ENCODE peak calls at places on chromosomes 1 and 21, in four cellular contexts. X is AG04450, T is sigmoid colon, Y is heart right ventricle. B is an unnamed sample.

GRCh38 chr1:87203890-87204289 is 124.8 kb upstream of the LMO4 start:
- DNase-seq in T (no peak), Y (no peak), X (no peak), B (no peak)

GRCh38 chr1:66690666-66691381 is 61.4 kb upstream of the DYNLT5 start:
- DNase-seq in Y (no peak), T (no peak), X (no peak), B (no peak)

GRCh38 chr21:35179990-35180557 is 131.0 kb upstream of the RUNX1 start:
- DNase-seq in X (peak; percentile 62), Y (no peak), T (no peak), B (peak; percentile 60)

GRCh38 chr1:43872280-43872679 is 61.3 kb upstream of the ARTN start:
- DNase-seq in Y (no peak), T (no peak), X (no peak), B (peak; percentile 72)

GRCh38 chr1:33821291-33821690 is 42.6 kb upstream of the HMGB4 start:
- DNase-seq in T (no peak), X (no peak), Y (no peak), B (no peak)

GRCh38 chr1:234429434-234429806 is 49.6 kb downstream of the TARBP1 start:
- DNase-seq in T (no peak), X (no peak), Y (no peak), B (no peak)

GRCh38 chr1:7427066-7427465 is 344.0 kb upstream of the VAMP3 start:
- DNase-seq in Y (no peak), X (no peak), T (no peak), B (no peak)

GRCh38 chr21:14875704-14876364 is 189.0 kb downstream of the NRIP1 start:
- DNase-seq in X (no peak), Y (no peak), T (no peak), B (no peak)

GRCh38 chr1:29123871-29124365 is at the start of gene TMEM200B:
- DNase-seq in X (no peak), T (no peak), Y (peak; percentile 34), B (no peak)

GRCh38 chr1:67700692-67701410 is 15.8 kb downstream of the GADD45A start:
- DNase-seq in T (no peak), X (no peak), Y (no peak), B (no peak)

GRCh38 chr1:212566522-212567479 is 41.8 kb upstream of the ATF3 start:
- DNase-seq in X (peak; percentile 56), T (peak; percentile 66), Y (no peak), B (peak; percentile 68)

GRCh38 chr1:241591736-241592135 is 48.4 kb downstream of the CHML start:
- DNase-seq in X (no peak), Y (no peak), T (no peak), B (no peak)

GRCh38 chr1:43542515-43543458 is 12.1 kb downstream of the PTPRF start:
- DNase-seq in T (no peak), Y (no peak), X (no peak), B (no peak)

GRCh38 chr1:29698033-29698432 is 461.7 kb downstream of the PTPRU start:
- DNase-seq in Y (no peak), X (no peak), T (no peak), B (no peak)

GRCh38 chr1:88088481-88088880 is 595.6 kb upstream of the PKN2 start:
- DNase-seq in T (no peak), X (no peak), Y (no peak), B (no peak)

GRCh38 chr1:36516372-36517018 is 33.8 kb upstream of the CSF3R start:
- DNase-seq in X (no peak), T (peak; percentile 55), Y (no peak), B (peak; percentile 3)

GRCh38 chr1:229887043-229887822 is 179.8 kb upstream of the GALNT2 start:
- DNase-seq in X (no peak), T (peak; percentile 71), Y (no peak), B (peak; percentile 93)

GRCh38 chr1:101165944-101166343 is 70.9 kb upstream of the S1PR1 start:
- DNase-seq in X (no peak), Y (no peak), T (no peak), B (no peak)

GRCh38 chr1:75053207-75053606 is 81.0 kb upstream of the LHX8 start:
- DNase-seq in Y (no peak), T (no peak), X (no peak), B (no peak)

GRCh38 chr1:222634180-222635013 is 16.5 kb downstream of the MIA3 start:
- DNase-seq in X (peak; percentile 85), Y (no peak), T (peak; percentile 74), B (peak; percentile 56)

GRCh38 chr1:19735419-19736127 is 64.1 kb downstream of the TMCO4 start:
- DNase-seq in Y (peak; percentile 59), X (peak; percentile 83), T (peak; percentile 93), B (no peak)

GRCh38 chr1:164607351-164607750 is 48.4 kb downstream of the PBX1 start:
- DNase-seq in Y (no peak), X (no peak), T (no peak), B (no peak)

GRCh38 chr1:33255347-33256311 is 663 bp upstream of the ZNF362 start:
- DNase-seq in T (peak; percentile 89), X (no peak), Y (peak; percentile 76), B (no peak)

GRCh38 chr21:35400233-35400939 is 351.3 kb upstream of the RUNX1 start:
- DNase-seq in X (peak; percentile 11), Y (no peak), T (no peak), B (peak; percentile 48)

GRCh38 chr21:36188081-36188681 is 31.6 kb downstream of the DOP1B start:
- DNase-seq in T (no peak), Y (peak; percentile 49), X (no peak), B (peak; percentile 40)

GRCh38 chr1:50667710-50668356 is 244.6 kb upstream of the DMRTA2 start:
- DNase-seq in Y (no peak), X (no peak), T (no peak), B (no peak)

GRCh38 chr1:46466477-46467182 is 23.0 kb upstream of the DMBX1 start:
- DNase-seq in X (no peak), T (no peak), Y (peak; percentile 39), B (no peak)

GRCh38 chr1:213968391-213968790 is 19.4 kb upstream of the PROX1 start:
- DNase-seq in Y (no peak), T (no peak), X (no peak), B (no peak)

GRCh38 chr1:84598418-84598817 is 24.2 kb upstream of the CTBS start:
- DNase-seq in X (no peak), Y (no peak), T (no peak), B (no peak)

GRCh38 chr1:61140778-61141177 is 58.4 kb downstream of the NFIA start:
- DNase-seq in Y (no peak), X (no peak), T (no peak), B (no peak)

GRCh38 chr1:61143821-61144220 is 61.5 kb downstream of the NFIA start:
- DNase-seq in Y (no peak), T (no peak), X (no peak), B (no peak)

GRCh38 chr1:61140056-61140549 is 57.7 kb downstream of the NFIA start:
- DNase-seq in T (no peak), X (no peak), Y (no peak), B (no peak)

GRCh38 chr1:61141288-61142044 is 59.1 kb downstream of the NFIA start:
- DNase-seq in Y (no peak), T (no peak), X (no peak), B (peak; percentile 94)

GRCh38 chr1:61142726-61143500 is 60.6 kb downstream of the NFIA start:
- DNase-seq in Y (no peak), T (no peak), X (no peak), B (peak; percentile 53)
- H3K27ac ChIP-seq in Y (no peak overlapping the region), T (no peak overlapping the region), X (no peak overlapping the region), B (peak overlapping the region; percentile 94)

GRCh38 chr1:24151175-24151533 is 8.2 kb upstream of the IL22RA1 start:
- DNase-seq in T (no peak), X (no peak), Y (no peak), B (peak; percentile 58)

GRCh38 chr1:24150228-24151174 is 7.6 kb upstream of the IL22RA1 start:
- DNase-seq in X (peak; percentile 21), T (peak; percentile 91), Y (peak; percentile 88), B (peak; percentile 62)

GRCh38 chr1:24152631-24153494 is 9.9 kb upstream of the IL22RA1 start:
- DNase-seq in Y (no peak), T (no peak), X (no peak), B (no peak)

GRCh38 chr1:24147194-24147593 is 4.3 kb upstream of the IL22RA1 start:
- DNase-seq in T (no peak), Y (no peak), X (no peak), B (no peak)

DNA sequence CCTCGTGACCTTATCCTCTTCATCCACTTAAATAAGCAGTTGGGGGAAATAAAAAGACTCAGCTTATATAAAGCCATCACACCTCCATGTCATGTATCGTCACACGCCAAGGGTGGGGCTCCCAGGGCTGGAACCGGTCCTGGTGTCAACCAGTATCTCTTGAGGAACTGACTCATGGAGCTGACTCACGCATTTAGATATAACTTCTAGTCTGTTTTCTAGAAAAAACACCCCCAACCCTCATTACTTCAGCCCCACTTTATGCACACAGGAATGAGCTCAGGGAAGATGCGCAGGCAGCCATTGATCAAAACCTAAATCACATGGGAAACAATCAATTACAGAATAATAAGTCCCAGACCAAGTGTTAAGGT is 6.9 kb upstream of the IL22RA1 start:
- DNase-seq in Y (no peak), X (no peak), T (no peak), B (peak; percentile 69)
- H3K27ac ChIP-seq in Y (no peak overlapping the region), X (no peak overlapping the region), T (no peak overlapping the region), B (peak overlapping the region; percentile 96)

DNA sequence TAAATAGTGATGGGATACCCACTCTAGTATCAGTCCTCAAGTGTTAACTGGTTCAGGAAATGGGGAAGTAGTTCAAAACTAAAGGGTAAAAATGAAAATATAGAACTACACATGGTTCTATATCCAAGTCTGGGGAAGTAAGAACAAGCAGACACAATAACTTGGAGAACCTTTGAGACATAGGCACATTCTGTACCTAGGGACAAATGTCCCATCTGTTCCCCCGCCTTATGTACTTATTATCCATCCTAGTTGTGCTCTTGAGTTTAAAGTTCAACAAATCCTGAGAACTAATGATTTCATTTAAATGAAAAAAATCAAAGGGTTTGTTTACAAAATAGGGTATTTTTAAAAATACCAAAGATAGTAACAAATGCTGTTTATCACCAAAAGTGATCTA is 32.5 kb downstream of the WNT2B start:
- DNase-seq in T (no peak), X (no peak), Y (no peak), B (no peak)
- H3K27ac ChIP-seq in T (no peak overlapping the region), X (no peak overlapping the region), Y (no peak overlapping the region), B (no peak overlapping the region)

GRCh38 chr1:169741666-169742394 is 8.0 kb upstream of the SELE start:
- DNase-seq in Y (no peak), T (no peak), X (no peak), B (no peak)
- H3K27ac ChIP-seq in Y (no peak overlapping the region), T (no peak overlapping the region), X (peak overlapping the region; percentile 11), B (no peak overlapping the region)

DNA sequence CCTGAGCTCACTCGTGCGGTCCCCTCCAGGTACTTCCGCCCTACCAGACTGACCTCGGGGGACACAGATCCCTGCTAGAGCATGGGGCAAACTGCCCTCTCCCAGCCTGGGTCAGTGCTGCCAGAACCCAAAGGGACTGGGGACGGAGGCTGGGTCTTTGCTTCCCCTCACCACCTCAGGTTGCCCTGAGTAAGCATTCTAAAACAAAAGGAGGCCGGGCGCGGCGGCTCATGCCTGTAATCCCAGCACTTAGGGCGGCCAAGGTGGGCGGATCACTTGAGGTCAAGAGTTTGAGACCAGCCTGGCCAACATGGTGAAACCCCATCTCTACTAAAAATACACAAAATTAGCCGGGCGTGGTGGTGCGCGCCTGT is 108.4 kb downstream of the SPSB1 start:
- DNase-seq in Y (no peak), X (no peak), T (no peak), B (no peak)
- H3K27ac ChIP-seq in Y (peak overlapping the region; percentile 67), X (no peak overlapping the region), T (no peak overlapping the region), B (no peak overlapping the region)

B was measured in epithelial cell of prostate.